ENCODE peak calls at places on chromosome 6, in seven cellular contexts. B, F, R, T, N, O and V are unnamed samples.

GRCh38 chr6:154488802-154489437 is 21.6 kb downstream of the CNKSR3 start:
- DNase-seq in B (no peak), F (peak), R (no peak), T (no peak), N (no peak), O (no peak), V (no peak)

GRCh38 chr6:146896960-146897701 is 298.4 kb downstream of the ADGB start:
- DNase-seq in B (no peak), F (no peak), R (no peak), T (no peak), N (no peak), O (no peak), V (no peak)

GRCh38 chr6:47209632-47210031 is 100.1 kb downstream of the TNFRSF21 start:
- DNase-seq in B (no peak), F (no peak), R (no peak), T (no peak), N (no peak), O (no peak), V (no peak)

GRCh38 chr6:164098857-164099534 is 684.5 kb downstream of the QKI start:
- DNase-seq in B (no peak), F (no peak), R (no peak), T (no peak), N (peak), O (no peak), V (no peak)

GRCh38 chr6:12605888-12606345 is 110.7 kb upstream of the PHACTR1 start:
- DNase-seq in B (no peak), F (peak), R (peak), T (peak), N (peak), O (peak), V (peak)

GRCh38 chr6:43180058-43180457 is 1.9 kb upstream of the CUL9 start:
- DNase-seq in B (no peak), F (no peak), R (peak), T (no peak), N (no peak), O (no peak), V (no peak)

GRCh38 chr6:100658486-100658885 is 193.8 kb upstream of the SIM1 start:
- DNase-seq in B (no peak), F (no peak), R (no peak), T (no peak), N (no peak), O (no peak), V (no peak)

GRCh38 chr6:141550471-141550870 is 582.3 kb upstream of the GJE1 start:
- DNase-seq in B (no peak), F (no peak), R (no peak), T (no peak), N (no peak), O (no peak), V (no peak)

GRCh38 chr6:26155066-26155925 is 68.1 kb downstream of the HFE start:
- DNase-seq in B (no peak), F (no peak), R (peak), T (no peak), N (peak), O (peak), V (no peak)

GRCh38 chr6:44531447-44532015 is 144.0 kb downstream of the CDC5L start:
- DNase-seq in B (no peak), F (no peak), R (no peak), T (no peak), N (no peak), O (no peak), V (no peak)

GRCh38 chr6:113856011-113856551 is 1.1 kb upstream of the MARCKS start:
- DNase-seq in B (no peak), F (no peak), R (no peak), T (no peak), N (no peak), O (peak), V (no peak)

GRCh38 chr6:145544514-145544913 is 190.8 kb downstream of the EPM2A start:
- DNase-seq in B (no peak), F (no peak), R (no peak), T (no peak), N (no peak), O (no peak), V (no peak)

GRCh38 chr6:35473075-35473848 is 5.1 kb downstream of the RPL10A start:
- DNase-seq in B (no peak), F (no peak), R (peak), T (no peak), N (peak), O (no peak), V (no peak)

GRCh38 chr6:69138893-69139494 is 503.9 kb downstream of the ADGRB3 start:
- DNase-seq in B (no peak), F (no peak), R (no peak), T (no peak), N (no peak), O (no peak), V (no peak)

GRCh38 chr6:52612336-52613096 is 35.7 kb upstream of the TRAM2 start:
- DNase-seq in B (no peak), F (no peak), R (no peak), T (no peak), N (no peak), O (peak), V (peak)

GRCh38 chr6:125307150-125307838 is 5.5 kb upstream of the HDDC2 start:
- DNase-seq in B (no peak), F (no peak), R (peak), T (no peak), N (peak), O (no peak), V (no peak)

GRCh38 chr6:11196511-11197174 is 35.8 kb downstream of the NEDD9 start:
- DNase-seq in B (no peak), F (no peak), R (no peak), T (no peak), N (no peak), O (no peak), V (no peak)

GRCh38 chr6:44072959-44073611 is 54.2 kb downstream of the MRPL14 start:
- DNase-seq in B (no peak), F (no peak), R (peak), T (no peak), N (peak), O (peak), V (peak)

GRCh38 chr6:121645100-121645745 is 209.8 kb downstream of the GJA1 start:
- DNase-seq in B (no peak), F (no peak), R (no peak), T (no peak), N (no peak), O (no peak), V (no peak)

GRCh38 chr6:46473866-46474265 is 17.4 kb downstream of the RCAN2 start:
- DNase-seq in B (no peak), F (no peak), R (no peak), T (no peak), N (no peak), O (no peak), V (no peak)

GRCh38 chr6:75893058-75893775 is 144.2 kb downstream of the MYO6 start:
- DNase-seq in B (no peak), F (peak), R (peak), T (peak), N (peak), O (peak), V (peak)

GRCh38 chr6:56387621-56388413 is 140.4 kb upstream of the COL21A1 start:
- DNase-seq in B (no peak), F (no peak), R (no peak), T (no peak), N (peak), O (no peak), V (no peak)

DNA sequence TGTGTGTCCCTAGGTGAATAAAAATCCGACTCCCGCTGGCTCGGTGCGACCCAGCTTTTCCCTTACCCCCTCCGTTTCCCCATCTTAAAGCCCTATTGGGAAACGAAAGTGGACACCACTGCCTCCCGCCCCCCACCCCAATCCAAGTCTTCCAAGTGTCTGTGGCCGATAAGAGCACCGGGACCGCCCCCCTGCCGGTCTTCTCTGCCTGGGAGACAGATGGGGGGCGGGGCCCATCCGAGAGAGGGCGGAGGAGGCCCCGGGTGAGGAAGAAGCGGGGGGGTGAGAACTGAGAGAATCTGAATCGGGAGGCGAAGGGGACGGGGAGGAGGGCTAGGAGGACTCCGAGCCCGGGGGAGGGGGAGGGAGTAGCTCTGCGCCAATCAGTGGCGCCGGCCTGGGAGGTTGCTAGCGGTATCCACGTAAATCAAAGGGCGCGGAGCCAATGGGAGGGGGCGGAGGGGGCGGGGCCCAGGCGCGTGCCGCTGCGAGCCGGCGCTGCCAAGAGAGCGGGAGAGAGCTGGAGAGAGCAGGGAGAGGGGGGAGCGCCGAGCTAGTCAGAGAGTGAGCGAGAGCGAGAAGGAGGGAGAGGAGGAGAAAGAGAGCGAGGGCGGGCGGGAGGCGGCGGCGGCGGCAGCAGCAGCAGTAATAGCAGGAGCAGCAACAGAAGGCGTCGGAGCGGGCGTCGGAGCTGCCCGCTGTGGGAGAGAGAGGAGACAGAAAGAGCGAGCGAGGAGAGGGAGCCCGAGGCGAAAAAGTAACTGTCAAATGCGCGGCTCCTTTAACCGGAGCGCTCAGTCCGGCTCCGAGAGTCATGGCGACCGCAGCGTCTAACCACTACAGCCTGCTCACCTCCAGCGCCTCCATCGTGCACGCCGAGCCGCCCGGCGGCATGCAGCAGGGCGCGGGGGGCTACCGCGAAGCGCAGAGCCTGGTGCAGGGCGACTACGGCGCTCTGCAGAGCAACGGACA is at the start of gene POU3F2:
- DNase-seq in B (peak), F (no peak), R (peak), T (no peak), N (peak), O (peak), V (peak)
- TF ChIP-seq JUND in B (no peak), F (no peak), R (no peak), T (no peak), N (no peak), O (no peak), V (no peak)

DNA sequence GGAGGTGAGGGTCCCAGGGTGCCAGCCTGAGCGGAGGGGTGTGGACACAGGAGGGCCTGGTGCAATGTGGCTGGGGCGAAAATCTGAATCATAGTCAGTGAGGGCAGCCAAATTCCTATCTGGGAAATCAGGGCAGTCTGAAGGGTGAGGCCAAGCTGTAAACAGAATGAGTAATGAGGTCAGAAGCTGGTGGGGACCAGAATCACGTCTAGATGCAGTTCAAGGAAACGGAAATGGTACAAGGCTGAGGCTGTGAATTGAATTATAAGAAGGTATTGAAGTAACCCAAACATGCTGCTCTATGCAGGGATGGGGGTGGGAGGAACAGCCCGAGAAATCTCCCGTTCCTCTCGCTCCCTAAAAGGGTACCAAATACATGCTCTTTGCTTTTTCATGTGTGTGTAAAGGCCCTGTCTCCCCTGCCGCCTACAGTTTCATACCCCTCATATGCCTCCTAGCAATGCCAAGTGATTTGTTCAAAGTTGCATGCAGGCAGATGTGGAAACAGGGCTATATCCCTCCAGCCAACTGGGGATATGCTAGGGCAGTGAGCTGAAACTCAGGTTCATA is 35.2 kb upstream of the PIM1 start:
- DNase-seq in B (no peak), F (peak), R (no peak), T (no peak), N (no peak), O (no peak), V (no peak)
- TF ChIP-seq JUND in B (no peak), F (peak), R (peak), T (no peak), N (no peak), O (peak), V (no peak)

GRCh38 chr6:170393033-170393432 is 86.5 kb downstream of the FAM120B start:
- DNase-seq in B (no peak), F (no peak), R (no peak), T (no peak), N (no peak), O (no peak), V (no peak)

GRCh38 chr6:170394980-170395379 is 88.4 kb downstream of the FAM120B start:
- DNase-seq in B (no peak), F (no peak), R (no peak), T (no peak), N (no peak), O (no peak), V (no peak)

GRCh38 chr6:170388113-170388512 is 81.6 kb downstream of the FAM120B start:
- DNase-seq in B (no peak), F (no peak), R (no peak), T (no peak), N (no peak), O (peak), V (no peak)

GRCh38 chr6:170393807-170394399 is 87.3 kb downstream of the FAM120B start:
- DNase-seq in B (no peak), F (no peak), R (no peak), T (no peak), N (no peak), O (no peak), V (no peak)
- TF ChIP-seq JUND in B (no peak), F (no peak), R (no peak), T (no peak), N (no peak), O (no peak), V (no peak)

GRCh38 chr6:3428700-3429099 is 28.1 kb downstream of the SLC22A23 start:
- DNase-seq in B (no peak), F (no peak), R (no peak), T (no peak), N (no peak), O (no peak), V (no peak)

GRCh38 chr6:3431994-3432393 is 24.9 kb downstream of the SLC22A23 start:
- DNase-seq in B (no peak), F (no peak), R (no peak), T (no peak), N (no peak), O (no peak), V (peak)

GRCh38 chr6:3428247-3428646 is 28.6 kb downstream of the SLC22A23 start:
- DNase-seq in B (no peak), F (no peak), R (no peak), T (no peak), N (no peak), O (no peak), V (no peak)

GRCh38 chr6:3433005-3433404 is 23.8 kb downstream of the SLC22A23 start:
- DNase-seq in B (no peak), F (no peak), R (no peak), T (no peak), N (no peak), O (no peak), V (no peak)

DNA sequence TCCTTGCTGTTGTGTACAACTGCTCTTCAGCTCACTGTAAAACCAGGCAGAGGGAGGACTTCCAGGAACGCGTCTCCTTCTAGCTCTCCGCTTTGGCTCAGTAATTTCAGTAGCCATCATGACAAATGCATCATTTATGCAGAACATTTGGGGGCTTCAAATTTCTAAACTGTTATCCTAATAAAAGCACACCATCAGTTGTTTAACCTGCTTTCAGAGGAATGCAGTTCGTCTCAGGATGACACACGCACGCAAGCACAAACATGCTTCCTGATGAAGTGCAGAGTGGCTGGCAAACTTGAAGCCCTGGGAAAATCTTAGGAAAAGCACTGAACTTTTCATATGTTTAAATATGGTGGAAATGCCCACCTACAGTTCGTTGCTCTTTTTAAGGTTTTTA is 24.4 kb downstream of the SLC22A23 start:
- DNase-seq in B (no peak), F (no peak), R (no peak), T (no peak), N (no peak), O (no peak), V (no peak)
- TF ChIP-seq JUND in B (no peak), F (no peak), R (no peak), T (no peak), N (no peak), O (no peak), V (no peak)

GRCh38 chr6:40997256-40997957 is 41.6 kb downstream of the UNC5CL start:
- DNase-seq in B (peak), F (peak), R (peak), T (no peak), N (peak), O (no peak), V (no peak)

GRCh38 chr6:41002168-41002567 is 36.9 kb downstream of the UNC5CL start:
- DNase-seq in B (no peak), F (no peak), R (no peak), T (no peak), N (no peak), O (no peak), V (no peak)

GRCh38 chr6:40998661-40999060 is 40.4 kb downstream of the UNC5CL start:
- DNase-seq in B (no peak), F (no peak), R (no peak), T (no peak), N (no peak), O (no peak), V (no peak)

GRCh38 chr6:41000248-41000647 is 38.8 kb downstream of the UNC5CL start:
- DNase-seq in B (no peak), F (no peak), R (no peak), T (no peak), N (no peak), O (no peak), V (no peak)

DNA sequence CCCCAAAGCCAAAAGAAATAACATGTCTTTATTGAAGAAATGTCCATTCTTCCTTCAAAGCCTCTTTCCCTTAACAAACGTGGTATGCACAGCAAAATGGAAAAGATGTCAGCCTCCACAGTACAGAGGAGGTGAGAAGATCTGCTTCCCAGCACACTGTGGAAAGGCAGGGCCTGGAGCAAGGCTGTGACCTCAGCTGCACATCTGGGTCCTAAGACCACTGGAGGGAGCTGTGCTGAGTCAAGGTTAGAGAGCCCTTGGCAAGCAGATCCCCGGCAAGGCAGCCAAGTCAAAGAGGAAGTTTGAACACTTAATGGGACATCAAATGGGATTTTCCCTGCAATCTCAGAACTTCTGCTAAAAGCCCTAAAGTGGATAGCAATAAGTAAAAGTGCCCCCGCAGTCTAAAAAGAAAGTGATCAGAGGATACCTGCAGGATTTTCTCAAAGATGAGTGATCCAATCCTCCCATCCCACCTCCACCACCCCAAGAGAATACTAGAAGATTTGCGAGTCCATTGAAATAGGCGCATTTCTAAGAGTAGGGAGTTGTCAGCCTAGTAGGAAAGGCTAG is 39.4 kb downstream of the UNC5CL start:
- DNase-seq in B (peak), F (peak), R (peak), T (peak), N (peak), O (peak), V (peak)
- TF ChIP-seq JUND in B (no peak), F (no peak), R (peak), T (no peak), N (peak), O (no peak), V (no peak)

GRCh38 chr6:140486468-140487361 is 1112.3 kb upstream of the CITED2 start:
- DNase-seq in B (no peak), F (no peak), R (no peak), T (no peak), N (no peak), O (no peak), V (no peak)
- TF ChIP-seq JUND in B (no peak), F (no peak), R (no peak), T (no peak), N (no peak), O (no peak), V (no peak)

DNA sequence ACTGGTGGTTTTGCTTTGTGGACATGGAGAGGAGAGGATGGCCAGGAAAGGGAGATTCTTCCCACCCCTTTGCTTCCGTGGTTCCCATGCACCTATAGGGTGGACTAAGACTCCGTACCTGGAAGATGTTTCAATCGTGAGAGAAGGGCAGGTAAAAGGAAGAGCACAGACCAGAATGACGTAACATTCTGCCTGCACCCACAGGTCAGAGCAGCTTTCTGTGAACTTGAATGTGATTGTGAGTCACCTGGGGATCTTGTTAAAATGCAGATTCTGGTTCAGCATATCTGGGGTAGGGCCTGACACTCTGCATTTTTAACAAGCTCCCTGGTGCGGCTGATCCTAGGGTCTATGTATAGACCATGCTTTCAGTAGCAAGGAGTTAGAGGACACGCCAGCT is 164.0 kb upstream of the SGK1 start:
- DNase-seq in B (no peak), F (no peak), R (no peak), T (no peak), N (no peak), O (no peak), V (no peak)
- TF ChIP-seq JUND in B (no peak), F (no peak), R (no peak), T (no peak), N (no peak), O (no peak), V (no peak)

DNA sequence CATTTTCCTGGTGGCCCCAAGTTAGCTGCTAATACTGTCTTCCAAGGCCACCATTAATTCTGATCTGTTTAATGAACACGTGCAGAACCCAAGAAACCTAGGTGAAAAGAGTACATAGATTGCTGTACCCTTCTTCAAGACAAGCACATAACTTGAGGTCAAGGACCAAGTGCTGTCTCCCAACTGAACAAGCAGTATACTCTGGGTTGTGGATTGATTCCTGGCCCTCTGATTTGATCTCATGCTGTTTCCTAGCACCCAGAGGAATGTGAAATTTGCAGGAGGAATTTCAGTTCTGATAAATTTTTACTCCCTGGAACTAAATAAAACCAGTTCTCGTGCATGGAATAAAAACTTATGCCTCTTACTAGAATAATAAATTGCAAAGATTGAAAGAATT is 75.6 kb downstream of the MTFR2 start:
- DNase-seq in B (no peak), F (no peak), R (no peak), T (no peak), N (no peak), O (no peak), V (no peak)
- TF ChIP-seq JUND in B (no peak), F (no peak), R (no peak), T (no peak), N (no peak), O (no peak), V (no peak)

GRCh38 chr6:166411721-166412151 is 29.0 kb upstream of the MPC1 start:
- DNase-seq in B (no peak), F (no peak), R (no peak), T (no peak), N (no peak), O (no peak), V (no peak)
- TF ChIP-seq JUND in B (no peak), F (no peak), R (no peak), T (no peak), N (no peak), O (no peak), V (no peak)